ENCODE peak calls at places on chromosomes 7 and 10, in nine cellular contexts. X, I, F, S, W, D, J, C and R are unnamed samples.
A peak's percentile ranks its signal among the peaks of the same experiment; 100 is the strongest.

GRCh38 chr10:106682175-106682574 is 482.3 kb downstream of the SORCS1 start:
- DNase-seq in X (no peak), I (no peak), F (no peak), S (peak; percentile 23), W (no peak), D (no peak), J (no peak), C (no peak), R (no peak)

GRCh38 chr7:33982425-33982786 is 77.1 kb downstream of the BMPER start:
- DNase-seq in X (no peak), I (no peak), F (no peak), S (peak; percentile 82), W (peak; percentile 31), D (no peak), J (no peak), C (no peak), R (peak; percentile 19)

GRCh38 chr7:41925946-41926345 is 223.1 kb upstream of the INHBA start:
- DNase-seq in X (no peak), I (no peak), F (no peak), S (peak; percentile 31), W (no peak), D (no peak), J (no peak), C (no peak), R (no peak)

GRCh38 chr7:39609462-39610149 is 13.8 kb upstream of the RALA start:
- DNase-seq in X (no peak), I (peak; percentile 39), F (no peak), S (peak; percentile 49), W (no peak), D (peak; percentile 73), J (no peak), C (peak; percentile 57), R (peak; percentile 86)

GRCh38 chr7:90624128-90624980 is 28.2 kb downstream of the CDK14 start:
- DNase-seq in X (no peak), I (no peak), F (no peak), S (peak; percentile 66), W (peak; percentile 71), D (no peak), J (no peak), C (no peak), R (no peak)

GRCh38 chr7:79241288-79242055 is 212.0 kb downstream of the MAGI2 start:
- DNase-seq in X (no peak), I (no peak), F (no peak), S (peak; percentile 69), W (no peak), D (no peak), J (no peak), C (no peak), R (no peak)

GRCh38 chr7:151494569-151495284 is 25.0 kb downstream of the RHEB start:
- DNase-seq in X (no peak), I (no peak), F (no peak), S (no peak), W (no peak), D (no peak), J (no peak), C (no peak), R (no peak)

GRCh38 chr10:48473704-48474103 is 131.2 kb downstream of the ARHGAP22 start:
- DNase-seq in X (no peak), I (no peak), F (no peak), S (no peak), W (peak; percentile 1), D (no peak), J (no peak), C (no peak), R (no peak)

GRCh38 chr10:25080880-25081581 is 64.6 kb downstream of the THNSL1 start:
- DNase-seq in X (no peak), I (peak; percentile 88), F (peak; percentile 82), S (peak; percentile 90), W (peak; percentile 74), D (peak; percentile 78), J (peak; percentile 47), C (peak; percentile 70), R (peak; percentile 71)

GRCh38 chr10:48458662-48459048 is 146.2 kb downstream of the ARHGAP22 start:
- DNase-seq in X (no peak), I (no peak), F (no peak), S (no peak), W (peak; percentile 6), D (peak; percentile 41), J (no peak), C (no peak), R (peak; percentile 42)

GRCh38 chr10:110447886-110448285 is 49.8 kb upstream of the DUSP5 start:
- DNase-seq in X (no peak), I (no peak), F (no peak), S (no peak), W (no peak), D (no peak), J (no peak), C (no peak), R (no peak)

GRCh38 chr10:89215511-89215910 is 8.4 kb upstream of the CH25H start:
- DNase-seq in X (no peak), I (no peak), F (no peak), S (peak; percentile 78), W (no peak), D (no peak), J (no peak), C (no peak), R (no peak)

GRCh38 chr7:132044247-132044646 is 487.8 kb upstream of the PODXL start:
- DNase-seq in X (no peak), I (no peak), F (no peak), S (no peak), W (no peak), D (no peak), J (no peak), C (no peak), R (no peak)

GRCh38 chr7:1671876-1672451 is 1.9 kb downstream of the ELFN1 start:
- DNase-seq in X (no peak), I (no peak), F (peak; percentile 40), S (no peak), W (no peak), D (peak; percentile 54), J (no peak), C (peak; percentile 24), R (peak; percentile 71)

DNA sequence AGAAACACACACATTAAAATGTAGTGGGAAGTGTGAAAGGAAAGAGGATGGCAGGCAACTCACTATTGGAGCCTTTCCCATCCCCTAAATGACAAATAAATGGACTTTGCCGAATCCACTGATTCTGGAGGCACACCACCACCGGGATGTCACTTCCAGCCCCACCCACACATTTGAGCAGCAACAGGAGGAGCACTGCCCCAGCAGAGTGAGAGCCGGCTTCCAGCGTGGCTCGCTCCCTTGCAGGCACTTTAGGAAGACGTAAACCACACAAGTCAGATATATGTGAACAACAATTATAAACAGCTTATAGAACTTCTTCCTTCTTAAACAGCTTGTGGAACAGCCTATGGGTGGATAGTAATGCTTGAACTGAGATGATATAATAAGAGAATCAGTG is 191.0 kb downstream of the DGKI start:
- DNase-seq in X (no peak), I (no peak), F (no peak), S (peak; percentile 40), W (no peak), D (no peak), J (no peak), C (no peak), R (no peak)
- H3K27me3 ChIP-seq in X (no peaks in the 10 kb centered on the region), I (no peaks in the 10 kb centered on the region), F (peaks cover 4% of the 10 kb centered on the region), S (no peaks in the 10 kb centered on the region), W (no peaks in the 10 kb centered on the region), D (no peaks in the 10 kb centered on the region), J (no peaks in the 10 kb centered on the region), C (no peaks in the 10 kb centered on the region), R (no peaks in the 10 kb centered on the region)

DNA sequence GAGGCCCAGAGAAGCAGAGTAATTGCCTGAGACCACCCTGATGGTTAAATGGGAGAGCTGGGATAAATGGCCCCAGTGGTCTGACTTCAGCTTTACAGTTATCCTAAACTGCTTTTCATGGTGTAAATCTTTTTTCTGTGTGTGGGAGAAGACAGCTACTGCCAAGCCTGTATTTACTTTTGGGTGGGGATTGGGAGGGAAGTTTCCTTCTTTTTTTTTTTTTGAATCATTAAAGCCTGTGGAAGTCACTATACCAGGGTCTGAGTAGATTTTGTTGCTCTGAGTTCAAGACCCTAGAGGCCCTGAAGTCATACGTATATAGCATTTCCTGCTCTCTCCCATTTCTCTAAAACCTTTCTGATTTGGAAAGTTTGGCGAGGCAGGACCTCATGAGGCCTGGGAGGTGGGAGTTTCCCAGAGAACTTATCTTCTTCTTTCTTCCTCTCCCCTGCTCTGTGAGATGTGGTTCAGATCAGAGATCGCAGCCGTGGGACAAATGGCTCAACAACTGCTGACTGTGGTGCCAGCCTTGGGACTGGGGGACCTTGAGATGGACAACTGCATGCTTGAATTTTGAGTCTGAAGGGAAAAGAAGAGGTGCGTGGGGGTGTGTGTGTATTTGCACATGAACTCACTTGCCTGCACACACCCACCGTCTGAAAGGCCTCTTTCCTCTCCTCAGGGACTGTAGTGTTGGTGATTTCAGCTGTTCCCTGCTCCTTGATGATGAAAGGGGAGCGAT is 18.1 kb downstream of the LRMDA start:
- DNase-seq in X (no peak), I (no peak), F (no peak), S (no peak), W (no peak), D (no peak), J (no peak), C (no peak), R (no peak)
- H3K4me3 ChIP-seq in X (no peak overlapping the region), I (no peak overlapping the region), F (no peak overlapping the region), S (no peak overlapping the region), W (no peak overlapping the region), D (no peak overlapping the region), J (no peak overlapping the region), C (no peak overlapping the region), R (no peak overlapping the region)

DNA sequence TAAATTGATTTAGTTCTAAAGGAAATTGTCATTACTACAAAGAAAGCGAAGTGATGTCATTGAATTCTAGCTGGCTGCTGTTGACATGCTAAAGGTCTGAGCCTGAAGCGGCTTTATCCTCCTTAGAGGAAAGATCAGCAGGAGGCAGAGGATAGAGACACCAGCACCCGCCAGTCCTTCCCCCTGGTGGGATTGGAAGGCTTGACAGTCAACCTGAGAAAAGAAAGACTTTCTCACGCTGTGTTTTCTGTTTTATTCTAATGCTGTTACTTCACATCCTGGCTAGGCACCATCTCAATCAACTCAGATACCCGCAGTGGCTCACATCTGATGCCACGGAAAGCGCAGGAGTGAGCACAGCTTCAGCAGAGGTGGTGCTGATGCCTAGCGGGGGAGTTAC is 5.5 kb downstream of the HABP2 start:
- DNase-seq in X (no peak), I (no peak), F (no peak), S (no peak), W (peak; percentile 72), D (no peak), J (no peak), C (no peak), R (peak; percentile 82)
- H3K27me3 ChIP-seq in X (peaks cover 6% of the 10 kb centered on the region), I (peaks cover 6% of the 10 kb centered on the region), F (no peaks in the 10 kb centered on the region), S (peaks cover 15% of the 10 kb centered on the region), W (no peaks in the 10 kb centered on the region), D (no peaks in the 10 kb centered on the region), J (no peaks in the 10 kb centered on the region), C (no peaks in the 10 kb centered on the region), R (peaks cover 93% of the 10 kb centered on the region)

DNA sequence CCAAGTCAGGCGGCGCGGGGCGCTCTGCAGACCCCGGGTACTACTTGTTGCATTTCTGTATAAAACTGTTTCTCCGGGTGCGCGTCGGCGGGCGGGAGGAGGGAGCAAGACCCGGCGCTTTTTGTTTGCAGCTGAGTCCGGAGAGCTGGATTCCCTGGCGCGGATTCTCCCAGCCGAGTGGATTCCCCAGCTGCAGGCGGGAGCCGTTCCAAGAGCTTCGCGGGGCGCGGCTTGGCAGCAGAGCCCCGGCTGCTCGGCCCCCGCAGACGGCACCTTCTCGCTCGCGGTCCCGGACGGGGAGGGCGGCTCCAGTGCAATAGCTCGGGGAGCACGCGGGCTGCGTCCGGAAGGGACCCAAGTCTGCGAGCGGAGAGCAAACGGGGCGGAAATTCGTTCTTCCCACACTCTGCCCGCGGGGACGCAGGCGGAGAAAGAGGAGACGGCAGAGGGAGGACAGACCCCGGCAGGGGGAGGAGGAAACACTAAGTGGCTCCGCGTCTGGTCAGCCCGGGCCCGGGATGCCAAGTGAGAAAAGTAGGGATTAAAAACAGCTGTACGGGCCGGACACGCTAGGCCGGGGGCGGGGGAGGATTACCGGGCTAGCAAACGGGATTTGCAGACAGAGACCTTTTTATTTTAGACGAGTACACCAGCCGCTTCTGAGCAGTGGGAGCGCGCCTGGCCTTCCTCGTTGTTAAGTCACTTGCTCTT is at the start of gene TRIL:
- DNase-seq in X (no peak), I (peak; percentile 91), F (peak; percentile 91), S (peak; percentile 77), W (peak; percentile 83), D (peak; percentile 87), J (no peak), C (peak; percentile 84), R (peak; percentile 85)
- H3K4me3 ChIP-seq in X (no peak within 1 kb of the TSS), I (peak within 1 kb of the TSS; percentile 72), F (peak within 1 kb of the TSS; percentile 78), S (peak within 1 kb of the TSS; percentile 68), W (peak within 1 kb of the TSS; percentile 17), D (peak within 1 kb of the TSS; percentile 54), J (peak within 1 kb of the TSS; percentile 73), C (peak within 1 kb of the TSS; percentile 57), R (peak within 1 kb of the TSS; percentile 62)